ENCODE peak calls at places on chromosomes 7 and 10, in four cellular contexts. O is suprapubic skin, M is endothelial cell of umbilical vein, I is thyroid gland. B is an unnamed sample.

GRCh38 chr10:99941942-99942835 is 67.6 kb downstream of the DNMBP start:
- DNase-seq in O (no peak), M (no peak), I (no peak), B (no peak)

GRCh38 chr7:140404565-140405080 is 765 bp downstream of the RAB19 start:
- DNase-seq in O (no peak), M (no peak), I (peak), B (no peak)

GRCh38 chr10:33897255-33897893 is 562.9 kb upstream of the NRP1 start:
- DNase-seq in O (no peak), M (no peak), I (no peak), B (no peak)

GRCh38 chr10:72335394-72336258 is 19.1 kb downstream of the DNAJB12 start:
- DNase-seq in O (no peak), M (peak), I (peak), B (peak)

GRCh38 chr7:80942261-80943041 is 23.6 kb upstream of the SEMA3C start:
- DNase-seq in O (no peak), M (peak), I (peak), B (peak)

GRCh38 chr7:111710839-111711380 is 148.6 kb upstream of the IMMP2L start:
- DNase-seq in O (no peak), M (no peak), I (no peak), B (no peak)

GRCh38 chr10:37269554-37270256 is 144.3 kb downstream of the ANKRD30A start:
- DNase-seq in O (no peak), M (no peak), I (peak), B (no peak)

GRCh38 chr10:118412918-118413317 is 70.8 kb upstream of the FAM204A start:
- DNase-seq in O (no peak), M (peak), I (no peak), B (no peak)

GRCh38 chr7:139620676-139621344 is 97.3 kb downstream of the CLEC2L start:
- DNase-seq in O (no peak), M (peak), I (peak), B (peak)

GRCh38 chr7:96183163-96183562 is 138.7 kb downstream of the SLC25A13 start:
- DNase-seq in O (no peak), M (no peak), I (no peak), B (no peak)

GRCh38 chr10:79260803-79261740 is 86.2 kb upstream of the PPIF start:
- DNase-seq in O (no peak), M (no peak), I (no peak), B (peak)

GRCh38 chr7:101436857-101437576 is 74.3 kb downstream of the COL26A1 start:
- DNase-seq in O (no peak), M (no peak), I (peak), B (no peak)

GRCh38 chr7:157936976-157937375 is 600.2 kb downstream of the DNAJB6 start:
- DNase-seq in O (no peak), M (no peak), I (no peak), B (no peak)

GRCh38 chr7:16688249-16688648 is 42.3 kb downstream of the BZW2 start:
- DNase-seq in O (no peak), M (no peak), I (no peak), B (no peak)

GRCh38 chr10:95531994-95532399 is 29.2 kb downstream of the SORBS1 start:
- DNase-seq in O (no peak), M (peak), I (no peak), B (no peak)

GRCh38 chr10:72564596-72564995 is 61.3 kb downstream of the MICU1 start:
- DNase-seq in O (no peak), M (no peak), I (no peak), B (no peak)

GRCh38 chr7:102303669-102304422 is 17.2 kb downstream of the SH2B2 start:
- DNase-seq in O (no peak), M (no peak), I (no peak), B (no peak)

GRCh38 chr7:128112018-128112780 is 81.0 kb upstream of the LRRC4 start:
- DNase-seq in O (peak), M (no peak), I (no peak), B (no peak)

GRCh38 chr10:89981891-89982290 is 280.5 kb downstream of the KIF20B start:
- DNase-seq in O (no peak), M (no peak), I (no peak), B (no peak)

GRCh38 chr10:101818958-101819633 is 852 bp upstream of the OGA start:
- DNase-seq in O (no peak), M (no peak), I (peak), B (no peak)

GRCh38 chr7:101466871-101467270 is 104.2 kb downstream of the COL26A1 start:
- DNase-seq in O (no peak), M (no peak), I (peak), B (no peak)

GRCh38 chr10:114346176-114347031 is 57.9 kb downstream of the AFAP1L2 start:
- DNase-seq in O (no peak), M (no peak), I (no peak), B (no peak)

GRCh38 chr7:32034052-32034451 is 36.2 kb downstream of the PDE1C start:
- DNase-seq in O (no peak), M (no peak), I (no peak), B (no peak)

GRCh38 chr10:51422311-51423120 is 276.9 kb downstream of the CSTF2T start:
- DNase-seq in O (no peak), M (peak), I (peak), B (peak)

GRCh38 chr10:45420453-45421192 is 46.6 kb downstream of the ALOX5 start:
- DNase-seq in O (no peak), M (peak), I (peak), B (peak)

GRCh38 chr10:131681122-131681521 is 219.7 kb upstream of the PPP2R2D start:
- DNase-seq in O (no peak), M (no peak), I (no peak), B (no peak)

GRCh38 chr7:129222064-129222463 is 2.8 kb upstream of the AHCYL2 start:
- DNase-seq in O (no peak), M (peak), I (no peak), B (no peak)

GRCh38 chr10:58518775-58519174 is 6.1 kb downstream of the BICC1 start:
- DNase-seq in O (no peak), M (no peak), I (no peak), B (no peak)
- TF ChIP-seq POLR2A in O (no peak), M (no peak), I (no peak), B (no peak)

GRCh38 chr7:44082541-44083207 is 344 bp upstream of the POLM start:
- DNase-seq in O (peak), M (peak), I (peak), B (peak)
- H3K27ac ChIP-seq in O (peak), M (peak), I (peak), B (peak)

DNA sequence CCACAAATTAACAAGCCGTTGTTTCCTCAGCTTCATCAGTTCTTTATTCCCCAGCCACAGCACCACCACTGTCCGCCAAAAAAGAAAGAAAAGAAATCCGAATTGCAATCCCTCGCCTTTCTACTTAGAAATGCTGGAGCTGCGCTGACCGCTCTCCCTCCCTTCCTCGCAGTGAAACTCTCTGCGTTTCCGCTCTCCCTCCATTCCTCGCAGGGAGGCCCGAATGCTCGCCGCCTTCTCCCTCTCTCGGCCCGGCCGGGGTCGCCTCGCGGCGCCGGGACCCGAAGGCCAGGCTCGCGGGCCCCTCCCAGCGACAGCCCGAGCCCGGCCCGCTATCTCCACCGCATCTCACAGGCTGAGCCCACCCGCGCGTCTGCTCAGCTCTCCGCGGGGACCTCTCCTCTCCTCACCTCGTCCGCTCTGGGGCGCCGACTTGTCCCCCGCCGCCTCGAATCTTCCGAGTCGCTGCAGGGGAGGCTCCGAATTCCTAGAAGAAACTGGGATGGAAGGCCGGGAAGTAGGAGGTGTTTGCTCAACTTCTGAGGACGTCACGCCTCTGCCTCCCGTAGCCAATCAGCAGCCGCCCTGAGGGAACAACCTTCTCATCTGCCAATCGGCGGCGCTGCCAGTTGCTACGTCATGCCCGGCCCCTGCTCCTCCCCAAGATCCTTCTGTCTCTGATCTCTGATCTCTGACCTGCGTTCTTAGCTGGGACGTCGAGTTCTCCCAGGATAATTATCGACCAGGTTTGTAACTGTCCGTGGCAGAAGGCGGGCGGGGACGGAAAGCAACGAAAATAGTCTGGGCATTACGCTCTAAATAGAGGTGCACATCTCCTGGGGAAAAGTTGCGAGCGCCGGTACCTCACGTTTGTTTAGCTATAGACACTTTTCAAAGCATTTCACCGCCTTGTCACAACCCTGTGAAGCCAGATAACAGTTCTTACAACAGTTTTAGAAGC is at the start of gene AASS:
- DNase-seq in O (peak), M (peak), I (peak), B (peak)
- TF ChIP-seq POLR2A in O (peak), M (peak), I (no peak), B (no peak)

GRCh38 chr10:25824050-25824449 is 110.0 kb upstream of the MYO3A start:
- DNase-seq in O (no peak), M (no peak), I (no peak), B (no peak)
- H3K27ac ChIP-seq in O (no peak), M (no peak), I (no peak), B (no peak)

GRCh38 chr7:107045980-107046379 is 1.5 kb downstream of the PRKAR2B start:
- DNase-seq in O (no peak), M (peak), I (no peak), B (no peak)

GRCh38 chr7:107043916-107044346 is 574 bp upstream of the PRKAR2B start:
- DNase-seq in O (no peak), M (no peak), I (no peak), B (no peak)

GRCh38 chr7:107045195-107045960 is 873 bp downstream of the PRKAR2B start:
- DNase-seq in O (no peak), M (peak), I (no peak), B (no peak)

GRCh38 chr7:107046511-107047259 is 2.2 kb downstream of the PRKAR2B start:
- DNase-seq in O (no peak), M (peak), I (no peak), B (no peak)

DNA sequence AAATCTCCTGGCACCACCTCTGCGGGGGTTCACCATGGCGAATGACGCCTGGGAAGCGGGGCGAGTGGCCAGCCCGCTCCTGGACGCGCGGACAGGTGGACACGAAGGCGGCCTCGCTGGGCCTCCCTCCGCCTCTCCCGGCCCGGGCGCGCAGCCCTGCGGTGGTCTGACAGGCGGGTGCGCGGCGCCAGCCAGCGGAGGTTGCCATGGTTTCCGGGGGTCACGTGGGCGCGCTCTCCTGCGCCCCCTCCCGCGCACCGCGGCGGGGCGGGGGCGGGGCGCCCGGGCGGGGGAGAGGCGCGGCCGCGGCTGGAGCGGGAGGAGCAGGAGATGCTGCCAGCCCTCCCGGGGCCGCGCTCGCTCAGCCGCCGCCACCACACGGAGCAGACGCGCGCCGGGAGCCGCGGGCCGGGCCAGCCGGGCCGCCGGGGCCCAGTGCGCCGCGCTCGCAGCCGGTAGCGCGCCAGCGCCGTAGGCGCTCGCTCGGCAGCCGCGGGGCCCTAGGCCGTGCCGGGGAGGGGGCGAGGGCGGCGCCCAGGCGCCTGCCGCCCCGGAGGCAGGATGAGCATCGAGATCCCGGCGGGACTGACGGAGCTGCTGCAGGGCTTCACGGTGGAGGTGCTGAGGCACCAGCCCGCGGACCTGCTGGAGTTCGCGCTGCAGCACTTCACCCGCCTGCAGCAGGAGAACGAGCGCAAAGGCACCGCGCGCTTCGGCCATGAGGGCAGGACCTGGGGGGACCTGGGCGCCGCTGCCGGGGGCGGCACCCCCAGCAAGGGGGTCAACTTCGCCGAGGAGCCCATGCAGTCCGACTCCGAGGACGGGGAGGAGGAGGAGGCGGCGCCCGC is at the start of gene PRKAR2B:
- DNase-seq in O (no peak), M (peak), I (peak), B (peak)
- TF ChIP-seq POLR2A in O (no peak), M (peak), I (no peak), B (no peak)

GRCh38 chr10:71291501-71291900 is 27.6 kb upstream of the SLC29A3 start:
- DNase-seq in O (no peak), M (no peak), I (no peak), B (no peak)

GRCh38 chr10:71290331-71290730 is 28.7 kb upstream of the SLC29A3 start:
- DNase-seq in O (no peak), M (no peak), I (no peak), B (no peak)

GRCh38 chr10:71290806-71291205 is 28.3 kb upstream of the SLC29A3 start:
- DNase-seq in O (no peak), M (no peak), I (no peak), B (no peak)

GRCh38 chr10:71288461-71288860 is 30.6 kb upstream of the SLC29A3 start:
- DNase-seq in O (no peak), M (no peak), I (no peak), B (no peak)

GRCh38 chr10:71289421-71290130 is 29.5 kb upstream of the SLC29A3 start:
- DNase-seq in O (no peak), M (no peak), I (no peak), B (no peak)
- H3K27ac ChIP-seq in O (no peak), M (no peak), I (no peak), B (no peak)

GRCh38 chr7:156017916-156018700 is 205.8 kb upstream of the SHH start:
- DNase-seq in O (no peak), M (no peak), I (no peak), B (peak)

GRCh38 chr7:156014201-156014600 is 201.9 kb upstream of the SHH start:
- DNase-seq in O (no peak), M (no peak), I (no peak), B (no peak)

GRCh38 chr7:156014808-156015207 is 202.5 kb upstream of the SHH start:
- DNase-seq in O (no peak), M (no peak), I (no peak), B (no peak)

GRCh38 chr7:156017431-156017830 is 205.2 kb upstream of the SHH start:
- DNase-seq in O (no peak), M (no peak), I (no peak), B (peak)

GRCh38 chr7:156015237-156016020 is 203.2 kb upstream of the SHH start:
- DNase-seq in O (no peak), M (no peak), I (no peak), B (peak)
- TF ChIP-seq POLR2A in O (no peak), M (no peak), I (no peak), B (no peak)

B was measured in stomach.